ENCODE peak calls at places on chromosomes 3 and 15, in ten cellular contexts. C is left ventricle myocardium inferior, K is brain microvascular endothelial cell, X is stomach, H is bronchial epithelial cell, G is endodermal cell, Z is breast epithelium, I is heart right ventricle, O is HAP-1, R is SK-N-SH. P is an unnamed sample. For H3K36me3 and H3K27me3, the result is how much of the 10 kb centered on the place peaks cover.

GRCh38 chr3:193732391-193732790 is 139.4 kb downstream of the OPA1 start:
- DNase-seq in O (no peak), C (no peak), K (peak), H (peak), Z (no peak), G (no peak), I (no peak), R (no peak), X (no peak), P (no peak)

GRCh38 chr3:45582407-45582806 is 12.1 kb upstream of the LIMD1 start:
- DNase-seq in I (no peak), Z (no peak), G (no peak), C (no peak), H (no peak), K (no peak), R (no peak), X (no peak), O (no peak), P (no peak)

GRCh38 chr15:44775923-44776322 is 39.6 kb downstream of the TRIM69 start:
- DNase-seq in R (peak), G (no peak), O (peak), H (peak), C (no peak), K (no peak), Z (no peak), X (no peak), I (no peak), P (no peak)

GRCh38 chr3:99332276-99332675 is 306.1 kb upstream of the COL8A1 start:
- DNase-seq in G (no peak), Z (no peak), C (no peak), X (no peak), I (no peak), H (no peak), R (no peak), O (no peak), K (no peak), P (no peak)

GRCh38 chr3:181622365-181622764 is 89.4 kb upstream of the SOX2 start:
- DNase-seq in O (no peak), C (no peak), X (no peak), K (no peak), G (no peak), H (peak), Z (no peak), R (no peak), I (no peak), P (no peak)

GRCh38 chr3:71754610-71755253 is 1.1 kb downstream of the GPR27 start:
- DNase-seq in R (no peak), G (peak), Z (no peak), K (no peak), I (no peak), C (no peak), O (no peak), X (no peak), H (no peak), P (no peak)

GRCh38 chr3:42547401-42547945 is 34.3 kb downstream of the SEC22C start:
- DNase-seq in X (peak), O (peak), K (peak), R (peak), G (peak), C (peak), I (peak), H (peak), Z (peak), P (peak)

GRCh38 chr3:33474895-33475294 is 34.7 kb upstream of the UBP1 start:
- DNase-seq in X (no peak), C (no peak), R (no peak), K (no peak), O (no peak), Z (no peak), I (no peak), G (no peak), H (peak), P (no peak)

GRCh38 chr3:160090653-160091052 is 102.0 kb downstream of the IL12A start:
- DNase-seq in K (no peak), R (no peak), O (no peak), H (peak), C (no peak), I (no peak), X (no peak), Z (no peak), G (peak), P (no peak)

GRCh38 chr3:106628407-106628806 is 748.8 kb upstream of the CCDC54 start:
- DNase-seq in K (peak), I (no peak), O (no peak), Z (no peak), C (no peak), H (peak), R (no peak), X (no peak), G (no peak), P (no peak)

GRCh38 chr3:133994166-133994910 is 35.4 kb downstream of the SLCO2A1 start:
- DNase-seq in H (no peak), C (no peak), R (no peak), Z (no peak), O (no peak), K (no peak), G (peak), X (no peak), I (no peak), P (no peak)

GRCh38 chr3:196051336-196052076 is 30.4 kb downstream of the TFRC start:
- DNase-seq in H (no peak), G (no peak), K (no peak), Z (no peak), X (no peak), O (no peak), I (no peak), R (no peak), C (no peak), P (no peak)
- H3K36me3 ChIP-seq in H (under half), G (half or more), K (half or more), Z (under half), X (half or more), O (half or more), I (under half), R (half or more), C (half or more), P (under half)

GRCh38 chr3:131612745-131613144 is 110.0 kb upstream of the MRPL3 start:
- DNase-seq in G (no peak), I (no peak), Z (no peak), O (no peak), K (no peak), H (no peak), C (no peak), X (no peak), R (no peak), P (no peak)
- H3K4me3 ChIP-seq in G (no peak), I (no peak), Z (no peak), O (no peak), K (no peak), H (no peak), C (no peak), X (no peak), R (no peak), P (no peak)

DNA sequence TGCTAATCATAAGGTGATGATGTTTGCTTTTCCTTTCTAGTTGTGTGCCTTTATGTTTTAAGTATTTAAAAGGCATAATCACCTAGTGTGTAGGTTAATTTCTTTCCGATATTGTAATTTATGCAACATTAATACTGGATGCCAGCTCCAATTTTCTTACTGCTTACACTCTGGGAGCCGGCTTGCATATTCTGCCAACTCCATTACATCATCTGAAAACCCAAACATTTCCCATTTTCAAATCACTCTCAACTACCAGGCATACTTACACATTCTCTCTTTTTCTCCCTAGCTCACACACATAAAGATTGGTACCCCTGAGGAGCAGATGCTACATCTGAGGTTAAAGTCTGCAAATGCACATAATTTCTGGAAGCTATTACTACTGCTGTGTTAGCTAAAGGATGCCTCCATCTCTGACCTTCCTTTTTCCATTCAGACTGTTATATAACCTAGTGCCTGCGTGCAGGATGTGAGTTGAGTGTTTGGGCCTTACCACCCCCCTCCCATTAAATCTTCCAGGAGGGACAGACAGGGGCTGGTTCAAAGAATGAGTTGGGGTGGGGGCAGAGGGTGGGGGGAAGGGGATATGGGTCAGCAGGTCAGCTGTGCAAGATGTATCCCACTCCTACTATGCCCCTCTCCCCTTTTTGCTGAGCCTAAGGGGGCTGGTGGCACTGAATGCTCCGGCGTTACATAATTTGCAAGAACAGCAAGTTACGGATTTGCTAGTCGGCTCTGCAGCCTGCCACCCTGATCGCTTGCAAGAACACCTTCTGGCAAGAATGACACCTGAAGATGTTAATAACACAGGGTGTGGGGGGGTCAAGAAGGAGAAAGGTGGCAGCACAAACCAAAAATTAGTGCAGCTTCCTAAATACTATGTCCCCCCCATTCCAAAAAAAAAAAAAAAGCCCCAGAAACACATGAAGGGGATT is 2.5 kb downstream of the RORA start:
- DNase-seq in I (no peak), Z (no peak), G (no peak), C (no peak), H (no peak), K (no peak), R (no peak), O (no peak), X (no peak), P (peak)
- H3K27me3 ChIP-seq in I (under half), Z (under half), G (under half), C (under half), H (under half), K (under half), R (under half), O (under half), X (under half), P (under half)

GRCh38 chr3:182909318-182910040 is 70.9 kb downstream of the DCUN1D1 start:
- DNase-seq in O (no peak), I (no peak), K (no peak), C (no peak), R (peak), H (peak), X (no peak), G (no peak), Z (no peak), P (peak)
- H3K36me3 ChIP-seq in O (under half), I (under half), K (under half), C (under half), R (under half), H (under half), X (half or more), G (under half), Z (under half), P (under half)

GRCh38 chr3:150721285-150722130 is 17.8 kb upstream of the ERICH6 start:
- DNase-seq in H (peak), I (no peak), X (no peak), Z (no peak), C (no peak), O (peak), G (no peak), K (peak), R (peak), P (peak)
- H3K4me3 ChIP-seq in H (no peak), I (no peak), X (no peak), Z (no peak), C (peak), O (no peak), G (no peak), K (no peak), R (no peak), P (no peak)

GRCh38 chr15:62066663-62067447 is at the start of gene C2CD4A:
- DNase-seq in R (no peak), K (no peak), I (peak), Z (peak), X (peak), C (peak), O (peak), G (peak), H (peak), P (peak)
- H3K27me3 ChIP-seq in R (under half), K (under half), I (under half), Z (under half), X (under half), C (under half), O (under half), G (half or more), H (under half), P (half or more)

GRCh38 chr3:25597535-25598101 is 67.1 kb downstream of the TOP2B start:
- DNase-seq in C (no peak), Z (no peak), I (no peak), G (no peak), R (no peak), K (no peak), H (no peak), X (no peak), O (no peak), P (no peak)
- H3K36me3 ChIP-seq in C (half or more), Z (under half), I (under half), G (half or more), R (half or more), K (under half), H (under half), X (under half), O (under half), P (under half)

DNA sequence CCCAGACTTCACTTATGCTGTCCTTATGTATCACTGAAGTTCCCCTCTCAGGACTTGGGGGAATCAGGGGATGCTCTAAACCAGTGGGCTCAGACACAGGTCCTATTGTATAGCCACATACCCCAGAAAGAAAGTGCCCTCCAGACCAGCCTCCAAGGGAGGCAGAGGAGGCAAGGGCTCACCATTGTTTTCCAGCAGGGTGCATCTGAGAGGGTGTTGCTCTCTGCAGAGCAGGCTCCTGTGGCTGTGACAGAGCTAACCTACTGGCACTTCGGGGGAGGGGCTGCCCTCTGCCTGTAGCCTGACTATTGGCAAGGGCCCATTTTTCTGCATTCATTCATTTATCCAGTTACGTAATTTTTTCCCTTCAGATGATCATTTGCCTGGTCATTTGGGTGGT is 39.9 kb downstream of the EEFSEC start:
- DNase-seq in O (no peak), G (peak), I (no peak), X (no peak), K (no peak), H (no peak), R (no peak), C (no peak), Z (no peak), P (no peak)
- H3K4me3 ChIP-seq in O (no peak), G (no peak), I (no peak), X (no peak), K (no peak), H (no peak), R (no peak), C (no peak), Z (no peak), P (no peak)

DNA sequence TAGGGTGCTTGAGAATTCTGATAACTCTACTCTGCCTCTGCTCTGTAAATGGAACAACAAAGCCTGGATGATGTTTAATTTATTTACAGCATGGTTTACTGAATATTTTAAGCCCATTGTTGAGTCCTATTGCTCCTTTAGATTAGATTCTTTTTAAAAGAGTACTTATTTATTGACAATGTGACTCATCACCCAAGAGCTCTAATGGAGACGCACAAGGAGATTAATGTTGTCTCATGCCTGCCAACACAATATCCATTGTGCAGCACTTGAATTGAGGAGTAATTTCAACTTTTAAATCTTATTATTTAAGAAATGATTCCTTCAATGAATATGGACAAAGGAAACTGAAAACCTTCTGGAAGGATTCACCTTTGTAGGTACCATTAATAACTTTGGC is 691.4 kb downstream of the ZBBX start:
- DNase-seq in H (peak), X (no peak), Z (no peak), G (no peak), O (no peak), I (no peak), K (no peak), C (no peak), R (no peak), P (no peak)
- H3K27me3 ChIP-seq in H (under half), X (under half), Z (under half), G (under half), O (under half), I (under half), K (under half), C (under half), R (under half), P (under half)

GRCh38 chr3:31625358-31625757 is 92.6 kb downstream of the STT3B start:
- DNase-seq in H (no peak), O (peak), I (no peak), R (no peak), X (no peak), G (no peak), Z (no peak), C (no peak), K (no peak), P (no peak)
- H3K36me3 ChIP-seq in H (under half), O (under half), I (under half), R (under half), X (half or more), G (half or more), Z (under half), C (half or more), K (under half), P (under half)